ENCODE peak calls at places on chromosome 9, in seven cellular contexts. O is PC-3, C is GM23338, G is endothelial cell of umbilical vein, N is H9, R is IMR-90, E is fibroblast of lung. M is an unnamed sample. For H4K20me1 and H3K4me1, the result is how much of the 10 kb centered on the place peaks cover.

GRCh38 chr9:7844283-7844682 is 44.7 kb upstream of the DMAC1 start:
- DNase-seq in C (peak), O (no peak), R (peak), E (peak), G (peak), N (peak), M (no peak)

GRCh38 chr9:91836515-91836914 is 113.5 kb downstream of the ROR2 start:
- DNase-seq in N (no peak), G (no peak), O (no peak), R (no peak), C (no peak), E (no peak), M (no peak)

GRCh38 chr9:109953813-109954489 is 174.0 kb downstream of the PALM2AKAP2 start:
- DNase-seq in R (no peak), G (no peak), E (no peak), O (no peak), N (no peak), C (peak), M (no peak)

GRCh38 chr9:33660771-33661170 is 134.6 kb upstream of the PRSS3 start:
- DNase-seq in O (no peak), E (no peak), G (no peak), N (no peak), C (no peak), R (no peak), M (no peak)

GRCh38 chr9:20972684-20973083 is 58.8 kb downstream of the HACD4 start:
- DNase-seq in N (no peak), O (no peak), G (no peak), R (no peak), C (no peak), E (no peak), M (no peak)

GRCh38 chr9:23829580-23830458 is 3.8 kb upstream of the ELAVL2 start:
- DNase-seq in E (peak), G (peak), C (peak), R (peak), N (peak), O (peak), M (peak)

GRCh38 chr9:137477778-137478612 is 18.9 kb upstream of the NSMF start:
- DNase-seq in G (no peak), O (no peak), R (no peak), C (no peak), N (no peak), E (no peak), M (no peak)

GRCh38 chr9:73753171-73753570 is 601.5 kb downstream of the ANXA1 start:
- DNase-seq in N (no peak), R (no peak), G (no peak), E (no peak), O (no peak), C (no peak), M (peak)

GRCh38 chr9:132457508-132457907 is 47.5 kb downstream of the CFAP77 start:
- DNase-seq in G (no peak), C (no peak), O (no peak), N (no peak), R (no peak), E (no peak), M (no peak)

GRCh38 chr9:123929177-123929869 is 603 bp downstream of the DENND1A start:
- DNase-seq in N (peak), G (no peak), C (peak), O (no peak), R (no peak), E (no peak), M (no peak)

GRCh38 chr9:123500336-123500735 is 144.3 kb downstream of the CRB2 start:
- DNase-seq in O (no peak), E (no peak), C (no peak), R (no peak), N (no peak), G (no peak), M (no peak)

GRCh38 chr9:83247732-83248131 is 184.8 kb upstream of the RASEF start:
- DNase-seq in N (no peak), G (no peak), O (no peak), E (no peak), R (no peak), C (no peak), M (no peak)

DNA sequence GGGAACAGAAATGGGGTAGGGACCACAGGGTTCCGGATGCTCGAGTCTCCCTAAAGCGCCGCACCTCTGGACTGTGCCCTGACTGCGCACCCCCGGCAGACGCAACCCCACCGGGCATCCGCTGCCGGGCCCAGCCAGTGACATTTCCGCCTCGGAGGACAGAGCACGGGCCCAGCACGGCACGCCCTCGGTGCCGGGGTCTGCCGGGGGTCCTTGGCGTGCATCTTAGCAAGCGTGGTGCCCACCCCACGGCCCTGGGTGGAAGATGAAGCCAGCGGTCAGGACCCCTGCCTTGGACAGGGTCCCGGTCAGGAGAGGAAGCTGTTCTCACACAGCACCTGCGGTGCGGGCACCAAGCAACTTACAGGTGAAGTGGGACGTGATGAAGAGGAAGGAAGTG is 7.1 kb downstream of the INPP5E start:
- DNase-seq in N (no peak), C (no peak), R (no peak), G (no peak), O (no peak), E (no peak), M (no peak)
- H4K20me1 ChIP-seq in N (under half), C (under half), R (under half), G (under half), O (under half), E (under half), M (under half)

DNA sequence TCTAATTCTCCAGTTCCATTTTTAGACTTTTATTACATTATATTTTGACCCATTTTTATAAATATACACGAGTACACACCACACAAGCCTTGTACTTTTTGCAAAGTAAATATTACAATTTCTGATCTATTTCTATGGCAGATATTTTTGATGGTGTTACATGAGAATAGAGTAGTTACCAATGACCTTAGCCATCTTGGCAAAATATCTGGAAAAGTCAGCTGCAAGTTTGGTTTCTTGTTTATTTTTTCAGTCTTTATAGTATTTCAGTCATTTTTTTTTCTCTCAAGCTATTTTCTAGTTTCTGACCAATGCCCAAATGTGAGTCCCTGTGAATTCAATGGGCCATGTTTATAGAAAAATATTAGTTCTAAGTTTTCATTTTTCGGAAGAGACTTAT is 64.0 kb upstream of the TMC1 start:
- DNase-seq in R (peak), N (no peak), O (no peak), E (peak), C (no peak), G (no peak), M (no peak)
- H3K4me1 ChIP-seq in R (under half), N (under half), O (under half), E (under half), C (under half), G (under half), M (under half)

DNA sequence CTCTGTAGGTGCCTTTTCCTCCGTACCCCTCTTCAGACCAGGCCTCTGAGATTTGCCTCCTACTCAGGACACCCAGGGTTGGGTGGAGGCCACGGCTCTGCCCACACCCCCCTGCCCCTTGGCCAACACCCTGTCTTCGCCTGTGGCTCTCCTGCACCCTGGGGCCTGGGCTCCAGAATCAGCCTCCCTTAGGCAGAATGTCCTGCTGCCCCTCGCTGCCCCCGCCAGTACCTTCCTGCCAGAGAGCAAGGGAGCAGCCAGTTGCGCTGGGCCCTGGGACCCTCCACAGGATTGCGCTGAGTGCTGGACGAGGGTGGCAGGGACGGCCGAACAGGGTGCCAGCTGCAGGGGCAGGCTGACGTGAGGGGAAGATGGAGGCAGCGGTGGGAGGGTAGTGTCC is 53.5 kb downstream of the COL5A1 start:
- DNase-seq in R (no peak), O (no peak), G (no peak), N (no peak), C (no peak), E (no peak), M (no peak)
- H4K20me1 ChIP-seq in R (half or more), O (under half), G (under half), N (under half), C (under half), E (under half), M (under half)

GRCh38 chr9:121748727-121749546 is 97.5 kb downstream of the DAB2IP start:
- DNase-seq in C (no peak), R (no peak), G (no peak), N (no peak), O (no peak), E (no peak), M (peak)

GRCh38 chr9:121749614-121750013 is 98.2 kb downstream of the DAB2IP start:
- DNase-seq in G (no peak), O (no peak), N (no peak), R (no peak), E (no peak), C (no peak), M (no peak)

GRCh38 chr9:121746411-121746810 is 95.0 kb downstream of the DAB2IP start:
- DNase-seq in N (no peak), E (no peak), O (no peak), C (no peak), R (no peak), G (no peak), M (no peak)

GRCh38 chr9:121750259-121750714 is 98.9 kb downstream of the DAB2IP start:
- DNase-seq in G (no peak), R (no peak), E (no peak), O (no peak), C (no peak), N (no peak), M (no peak)

GRCh38 chr9:121748080-121748479 is 96.6 kb downstream of the DAB2IP start:
- DNase-seq in G (no peak), E (no peak), R (peak), C (no peak), N (no peak), O (no peak), M (peak)
- H3K4me1 ChIP-seq in G (under half), E (under half), R (under half), C (under half), N (under half), O (under half), M (half or more)

DNA sequence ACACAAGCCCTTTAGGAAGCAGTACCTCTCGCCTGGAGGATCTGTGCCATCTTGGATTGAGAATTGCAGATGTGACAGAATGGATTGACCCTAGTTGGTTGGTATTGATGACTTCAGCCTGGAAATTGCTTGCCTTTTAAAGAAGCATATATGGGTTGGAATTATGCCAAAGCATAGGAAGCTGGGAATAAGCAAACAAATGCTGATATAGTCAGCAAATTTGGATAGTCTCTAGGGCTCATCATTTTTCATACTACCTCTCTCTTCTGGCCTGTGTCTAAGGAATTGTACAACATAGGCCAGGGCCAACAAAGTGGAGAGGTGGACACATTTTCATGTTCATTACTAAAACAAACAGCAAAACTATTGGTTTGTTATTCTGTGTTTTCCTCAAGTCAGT is 13.2 kb downstream of the TRIM32 start:
- DNase-seq in E (no peak), O (no peak), R (no peak), N (no peak), G (no peak), C (no peak), M (no peak)
- H4K20me1 ChIP-seq in E (under half), O (under half), R (half or more), N (under half), G (under half), C (under half), M (under half)

M was measured in mammary epithelial cell.